ENCODE peak calls at places on chromosomes 16 and 17, in five cellular contexts. E is left ventricle myocardium inferior, G is mesothelial cell of epicardium, B is lung, V is esophagus squamous epithelium. I is an unnamed sample.
A peak's percentile ranks its signal among the peaks of the same experiment; 100 is the strongest.

GRCh38 chr16:17343028-17343427 is 127.7 kb downstream of the XYLT1 start:
- DNase-seq in E (no peak), G (no peak), V (no peak), B (no peak), I (no peak)

GRCh38 chr17:37672545-37673078 is 29.4 kb upstream of the DDX52 start:
- DNase-seq in E (no peak), B (no peak), V (no peak), G (no peak), I (no peak)

GRCh38 chr16:71428883-71429282 is 13.0 kb downstream of the TLE7 start:
- DNase-seq in G (no peak), B (no peak), E (no peak), V (no peak), I (no peak)

GRCh38 chr17:55723488-55723848 is 804 bp upstream of the TMEM100 start:
- DNase-seq in E (no peak), B (no peak), G (no peak), V (no peak), I (no peak)

GRCh38 chr16:12086861-12087260 is 110.3 kb downstream of the SNX29 start:
- DNase-seq in G (no peak), E (no peak), B (no peak), V (no peak), I (no peak)

GRCh38 chr16:72554935-72555334 is 383.0 kb upstream of the PMFBP1 start:
- DNase-seq in V (no peak), G (no peak), E (no peak), B (no peak), I (no peak)

GRCh38 chr17:13704333-13704732 is 102.6 kb upstream of the HS3ST3A1 start:
- DNase-seq in B (no peak), G (no peak), E (no peak), V (no peak), I (no peak)

GRCh38 chr16:84925092-84925772 is 86.1 kb downstream of the ZDHHC7 start:
- DNase-seq in E (peak; percentile 67), B (peak; percentile 58), V (no peak), G (no peak), I (peak; percentile 78)

GRCh38 chr17:78973792-78974520 is 5.8 kb downstream of the LGALS3BP start:
- DNase-seq in E (no peak), G (no peak), V (no peak), B (no peak), I (no peak)

GRCh38 chr17:71438631-71439146 is 682.1 kb upstream of the SOX9 start:
- DNase-seq in E (no peak), V (no peak), G (no peak), B (peak; percentile 45), I (no peak)

GRCh38 chr17:47810200-47810821 is 11.3 kb downstream of the OSBPL7 start:
- DNase-seq in E (no peak), G (no peak), B (peak; percentile 69), V (no peak), I (peak; percentile 93)

GRCh38 chr17:27871407-27871806 is 21.8 kb downstream of the LYRM9 start:
- DNase-seq in B (no peak), V (no peak), E (no peak), G (no peak), I (peak; percentile 91)

GRCh38 chr17:82378741-82379021 is 7.1 kb downstream of the UTS2R start:
- DNase-seq in B (no peak), G (no peak), V (no peak), E (no peak), I (no peak)

GRCh38 chr17:39082482-39082881 is 69.0 kb downstream of the PLXDC1 start:
- DNase-seq in B (no peak), V (no peak), E (no peak), G (no peak), I (no peak)

GRCh38 chr17:1256699-1257098 is 13.5 kb upstream of the BHLHA9 start:
- DNase-seq in B (no peak), G (no peak), V (no peak), E (no peak), I (no peak)

GRCh38 chr17:72826602-72827001 is 265.9 kb downstream of the SLC39A11 start:
- DNase-seq in G (no peak), V (no peak), B (no peak), E (no peak), I (no peak)

GRCh38 chr17:27906623-27907022 is 13.5 kb upstream of the LYRM9 start:
- DNase-seq in G (no peak), V (no peak), E (no peak), B (no peak), I (no peak)

GRCh38 chr16:85711982-85712587 is 23.3 kb upstream of the GINS2 start:
- DNase-seq in E (no peak), G (no peak), B (no peak), V (no peak), I (no peak)

GRCh38 chr16:49532243-49532870 is 158.8 kb downstream of the C16orf78 start:
- DNase-seq in E (no peak), B (no peak), V (no peak), G (no peak), I (no peak)

GRCh38 chr16:22375117-22375962 is 921 bp upstream of the CDR2 start:
- DNase-seq in G (no peak), V (no peak), E (no peak), B (no peak), I (peak; percentile 27)

GRCh38 chr17:42675348-42675983 is 1.3 kb downstream of the PLEKHH3 start:
- DNase-seq in V (no peak), G (no peak), E (peak; percentile 70), B (no peak), I (no peak)

GRCh38 chr16:84922351-84923135 is 88.8 kb downstream of the ZDHHC7 start:
- DNase-seq in G (no peak), E (peak; percentile 90), B (peak; percentile 49), V (no peak), I (peak; percentile 49)

GRCh38 chr17:5097101-5097834 is 14.4 kb downstream of the ZNF232 start:
- DNase-seq in B (no peak), G (no peak), V (no peak), E (peak; percentile 67), I (peak; percentile 39)

GRCh38 chr17:82003411-82004381 is 19.0 kb downstream of the CENPX start:
- DNase-seq in B (no peak), V (no peak), G (peak; percentile 56), E (no peak), I (no peak)

GRCh38 chr17:31859487-31860008 is 504 bp upstream of the COPRS start:
- DNase-seq in G (no peak), V (no peak), B (no peak), E (no peak), I (no peak)

GRCh38 chr17:78974635-78975591 is 4.8 kb downstream of the LGALS3BP start:
- DNase-seq in B (peak; percentile 83), V (no peak), G (no peak), E (peak; percentile 64), I (peak; percentile 83)

GRCh38 chr17:82365586-82366295 is 5.8 kb upstream of the UTS2R start:
- DNase-seq in E (no peak), V (no peak), B (no peak), G (no peak), I (no peak)

GRCh38 chr16:8675183-8676159 is 1.1 kb downstream of the ABAT start:
- DNase-seq in B (no peak), V (no peak), E (no peak), G (peak; percentile 54), I (no peak)

GRCh38 chr17:69716571-69716970 is 302.1 kb downstream of the MAP2K6 start:
- DNase-seq in V (no peak), G (no peak), B (no peak), E (no peak), I (no peak)

GRCh38 chr17:6496116-6496481 is 51.8 kb downstream of the PIMREG start:
- DNase-seq in B (no peak), E (no peak), G (no peak), V (no peak), I (no peak)

DNA sequence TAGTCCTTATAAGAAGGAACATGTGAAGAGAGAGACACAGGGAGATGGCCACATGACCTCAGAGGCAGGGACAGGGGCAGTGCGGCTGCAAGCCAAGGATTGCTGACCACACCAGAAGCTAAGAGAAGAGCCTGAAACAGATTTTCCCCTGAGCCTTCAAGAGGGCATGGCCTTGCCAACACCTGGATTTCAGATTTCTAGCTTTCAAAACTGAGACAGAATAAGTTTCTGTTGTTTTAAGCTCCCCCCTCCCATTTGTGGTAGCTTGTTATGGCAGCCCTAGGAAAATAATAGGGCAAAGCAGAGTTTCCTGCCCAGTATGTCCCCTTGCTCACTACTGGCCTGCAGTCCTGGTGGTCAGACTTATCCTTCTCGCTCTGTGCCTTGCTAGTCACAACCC is 204.5 kb downstream of the CCDC182 start:
- DNase-seq in B (no peak), E (no peak), G (no peak), V (no peak), I (no peak)
- TF ChIP-seq CTCF in B (no peak), E (no peak), G (no peak), V (no peak), I (no peak)

GRCh38 chr16:57377080-57377841 is 5.0 kb downstream of the CX3CL1 start:
- DNase-seq in V (no peak), E (no peak), B (no peak), G (no peak), I (no peak)
- TF ChIP-seq CTCF in V (no peak), E (no peak), B (no peak), G (no peak), I (no peak)

DNA sequence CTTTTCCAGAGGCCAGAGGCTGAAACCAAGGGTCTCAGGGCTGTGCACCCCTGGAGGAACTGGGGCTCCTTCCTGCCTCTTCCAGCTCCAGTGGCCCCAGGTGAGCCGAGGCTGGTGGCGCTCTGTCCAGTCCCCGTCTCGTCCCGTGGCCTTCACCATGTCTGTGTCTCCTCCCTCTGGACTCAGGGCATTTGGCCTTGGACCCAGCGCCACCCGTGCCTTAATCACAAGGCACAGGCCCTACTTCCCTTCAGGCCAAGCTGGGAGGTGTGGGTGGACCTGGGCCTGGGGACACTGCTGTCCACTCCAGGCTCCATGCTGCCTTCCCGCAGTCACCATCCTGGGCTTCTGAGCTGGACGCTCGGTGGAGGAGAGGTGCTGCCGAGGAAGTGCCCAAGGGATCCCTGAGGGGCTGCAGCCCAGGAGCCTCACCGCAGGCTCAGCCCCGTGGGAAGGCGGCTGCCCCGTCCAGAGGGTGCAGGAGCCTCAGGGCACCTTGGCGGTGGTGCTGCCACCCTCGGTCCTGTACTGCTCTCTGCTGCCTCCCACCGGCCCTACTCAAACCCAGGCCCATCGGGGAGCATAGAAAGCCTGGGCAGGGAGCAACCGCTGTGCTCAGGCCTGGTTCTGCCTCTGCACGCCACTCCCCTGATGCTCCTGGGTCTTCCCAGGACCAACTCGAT is 9.6 kb upstream of the APRT start:
- DNase-seq in V (no peak), E (no peak), B (no peak), G (no peak), I (no peak)
- TF ChIP-seq CTCF in V (no peak), E (no peak), B (no peak), G (no peak), I (no peak)

DNA sequence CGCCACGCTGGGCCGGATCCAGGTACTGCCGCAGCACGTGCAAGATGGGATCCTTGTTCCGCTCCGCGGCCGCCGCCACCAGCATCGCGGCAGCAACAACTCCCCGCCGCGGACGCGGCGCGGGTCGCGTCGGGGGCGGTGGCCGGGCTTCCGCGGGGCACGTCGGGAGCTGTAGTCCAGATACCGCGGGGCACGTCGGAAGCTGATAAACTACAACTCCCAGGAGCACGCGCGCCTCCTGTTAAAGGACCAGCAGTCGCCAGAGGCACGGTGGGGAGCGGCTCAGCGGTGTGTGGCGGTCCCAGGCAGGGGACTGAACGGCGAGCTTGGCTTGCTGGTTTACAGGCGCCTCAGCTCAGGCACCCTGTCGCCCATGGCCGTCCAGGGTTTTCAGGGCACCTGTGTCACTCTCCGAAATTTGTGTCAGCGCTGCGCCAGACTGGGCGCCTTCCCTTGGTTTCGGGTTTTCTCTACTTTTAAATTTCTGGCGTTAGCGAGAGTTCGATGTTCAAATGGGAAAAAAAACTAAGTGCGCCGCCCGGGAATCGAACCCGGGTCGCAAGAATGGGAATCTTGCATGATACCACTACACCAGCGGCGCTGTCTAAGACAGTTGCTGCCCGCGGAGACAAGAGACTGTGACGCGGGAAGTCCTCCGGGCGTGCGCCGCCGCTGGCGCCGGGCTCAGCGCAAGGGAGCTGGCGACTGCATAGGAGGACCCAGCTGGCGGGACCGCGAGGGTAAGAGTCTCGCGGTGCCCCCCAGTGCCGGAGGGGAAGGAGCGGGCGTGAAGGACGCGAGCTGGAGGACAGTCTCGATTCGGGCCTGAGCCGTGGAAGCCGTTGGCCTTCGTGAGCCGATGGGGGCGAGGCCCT is at the start of gene METTL26:
- DNase-seq in V (peak; percentile 81), E (peak; percentile 97), G (peak; percentile 89), B (peak; percentile 95), I (peak; percentile 96)
- TF ChIP-seq CTCF in V (peak; percentile 42), E (no peak), G (no peak), B (peak; percentile 1), I (no peak)